ENCODE peak calls at places on chromosome 14, in six cellular contexts. N is effector memory CD8-positive, alpha-beta T cell; H is putamen; D is activated T-helper 1 cell treated with anti-CD3 and anti-CD28 coated beads, Interleukin-2, amount 50 U/mL, for 16 hours; B is activated CD4-positive, alpha-beta T cell treated with anti-CD3 and anti-CD28 coated beads, Interleukin-2, amount 50 U/mL, for 1 hour; A is uterus. Z is an unnamed sample.

GRCh38 chr14:95043732-95044462 is 113.4 kb downstream of the DICER1 start:
- DNase-seq in N (no peak), H (no peak), D (no peak), B (no peak), A (peak), Z (no peak)

GRCh38 chr14:73725116-73726024 is 11.2 kb upstream of the PNMA1 start:
- DNase-seq in N (no peak), H (no peak), D (no peak), B (no peak), A (no peak), Z (no peak)

GRCh38 chr14:69094481-69094880 is 58.4 kb downstream of the DCAF5 start:
- DNase-seq in N (no peak), H (no peak), D (no peak), B (no peak), A (no peak), Z (no peak)

GRCh38 chr14:85124896-85125295 is 405.0 kb upstream of the FLRT2 start:
- DNase-seq in N (no peak), H (no peak), D (no peak), B (no peak), A (no peak), Z (no peak)

GRCh38 chr14:77122555-77123125 is 19.0 kb downstream of the ZDHHC22 start:
- DNase-seq in N (no peak), H (no peak), D (no peak), B (no peak), A (no peak), Z (no peak)

GRCh38 chr14:69237142-69237541 is 22.8 kb upstream of the GALNT16 start:
- DNase-seq in N (no peak), H (no peak), D (no peak), B (no peak), A (no peak), Z (no peak)

GRCh38 chr14:96285667-96286066 is 29.7 kb downstream of the BDKRB1 start:
- DNase-seq in N (no peak), H (no peak), D (no peak), B (no peak), A (peak), Z (no peak)

GRCh38 chr14:24132061-24132685 is 1.7 kb downstream of the FITM1 start:
- DNase-seq in N (no peak), H (no peak), D (no peak), B (peak), A (no peak), Z (peak)

GRCh38 chr14:100901391-100902183 is 1.9 kb downstream of the RTL1 start:
- DNase-seq in N (no peak), H (no peak), D (no peak), B (no peak), A (no peak), Z (no peak)

GRCh38 chr14:85909581-85909980 is 379.6 kb downstream of the FLRT2 start:
- DNase-seq in N (no peak), H (no peak), D (no peak), B (no peak), A (no peak), Z (no peak)

GRCh38 chr14:96614528-96614927 is 112.3 kb downstream of the PAPOLA start:
- DNase-seq in N (no peak), H (no peak), D (no peak), B (no peak), A (no peak), Z (no peak)

GRCh38 chr14:50366115-50366514 is 30.6 kb downstream of the CDKL1 start:
- DNase-seq in N (no peak), H (no peak), D (no peak), B (no peak), A (no peak), Z (no peak)

GRCh38 chr14:94559638-94560290 is 1.5 kb upstream of the SERPINA4 start:
- DNase-seq in N (no peak), H (no peak), D (no peak), B (no peak), A (no peak), Z (no peak)

GRCh38 chr14:72516936-72517408 is 376.9 kb downstream of the DPF3 start:
- DNase-seq in N (peak), H (peak), D (peak), B (peak), A (peak), Z (peak)

GRCh38 chr14:29735459-29735858 is 192.2 kb downstream of the PRKD1 start:
- DNase-seq in N (no peak), H (no peak), D (no peak), B (no peak), A (no peak), Z (no peak)

GRCh38 chr14:91899213-91899612 is 31.9 kb upstream of the TC2N start:
- DNase-seq in N (no peak), H (no peak), D (no peak), B (peak), A (no peak), Z (no peak)

GRCh38 chr14:33120341-33120740 is 181.7 kb downstream of the NPAS3 start:
- DNase-seq in N (no peak), H (no peak), D (no peak), B (no peak), A (no peak), Z (no peak)

GRCh38 chr14:94129758-94130414 is 482 bp upstream of the IFI27L2 start:
- DNase-seq in N (no peak), H (peak), D (no peak), B (peak), A (peak), Z (peak)

GRCh38 chr14:34064349-34064748 is 113.5 kb upstream of the EGLN3 start:
- DNase-seq in N (no peak), H (no peak), D (no peak), B (no peak), A (peak), Z (no peak)

GRCh38 chr14:92459479-92460421 is 53.8 kb upstream of the RIN3 start:
- DNase-seq in N (no peak), H (no peak), D (no peak), B (no peak), A (no peak), Z (no peak)

GRCh38 chr14:51554953-51555352 is 96.8 kb upstream of the FRMD6 start:
- DNase-seq in N (no peak), H (no peak), D (no peak), B (no peak), A (no peak), Z (no peak)

GRCh38 chr14:26896447-26896846 is 298.6 kb upstream of the NOVA1 start:
- DNase-seq in N (no peak), H (no peak), D (no peak), B (no peak), A (no peak), Z (no peak)

GRCh38 chr14:78130356-78130755 is 39.8 kb upstream of the NRXN3 start:
- DNase-seq in N (no peak), H (no peak), D (no peak), B (no peak), A (no peak), Z (no peak)

GRCh38 chr14:99792551-99793212 is 531 bp upstream of the EML1 start:
- DNase-seq in N (no peak), H (no peak), D (no peak), B (no peak), A (no peak), Z (no peak)

GRCh38 chr14:106691601-106692291 is 1165.4 kb downstream of the TMEM121 start:
- DNase-seq in N (peak), H (no peak), D (peak), B (peak), A (no peak), Z (peak)

GRCh38 chr14:29741909-29742401 is 185.7 kb downstream of the PRKD1 start:
- DNase-seq in N (no peak), H (peak), D (no peak), B (no peak), A (no peak), Z (no peak)

GRCh38 chr14:75334191-75335051 is 55.8 kb downstream of the FOS start:
- DNase-seq in N (peak), H (no peak), D (peak), B (peak), A (no peak), Z (peak)

GRCh38 chr14:36570065-36570464 is 12.3 kb downstream of the NKX2-8 start:
- DNase-seq in N (no peak), H (no peak), D (no peak), B (no peak), A (no peak), Z (no peak)

GRCh38 chr14:37973031-37973908 is 234.4 kb upstream of the SSTR1 start:
- DNase-seq in N (no peak), H (no peak), D (no peak), B (no peak), A (no peak), Z (no peak)

GRCh38 chr14:54772451-54772881 is 130.2 kb downstream of the GCH1 start:
- DNase-seq in N (no peak), H (no peak), D (no peak), B (no peak), A (no peak), Z (no peak)

GRCh38 chr14:30610719-30611388 is 11.3 kb upstream of the SCFD1 start:
- DNase-seq in N (no peak), H (peak), D (no peak), B (no peak), A (peak), Z (peak)